ENCODE peak calls at places on chromosomes 6 and 20, in five cellular contexts. J, P, X, F and D are unnamed samples.

GRCh38 chr20:61300741-61301140 is 48.7 kb downstream of the CDH4 start:
- DNase-seq in J (no peak), P (no peak), X (no peak), F (no peak), D (no peak)

GRCh38 chr6:219641-220198 is 72.6 kb upstream of the DUSP22 start:
- DNase-seq in J (peak), P (peak), X (peak), F (no peak), D (no peak)

GRCh38 chr6:134363323-134364039 is 45.6 kb upstream of the SGK1 start:
- DNase-seq in J (no peak), P (no peak), X (no peak), F (no peak), D (no peak)

GRCh38 chr20:50534567-50534966 is 24.4 kb downstream of the PTPN1 start:
- DNase-seq in J (no peak), P (no peak), X (no peak), F (no peak), D (no peak)

GRCh38 chr20:36717657-36718056 is 28.2 kb downstream of the NDRG3 start:
- DNase-seq in J (no peak), P (no peak), X (no peak), F (peak), D (no peak)

GRCh38 chr6:157304840-157305675 is 18.3 kb downstream of the TMEM242 start:
- DNase-seq in J (no peak), P (no peak), X (no peak), F (peak), D (no peak)

GRCh38 chr6:143408151-143408786 is 42.2 kb downstream of the ADAT2 start:
- DNase-seq in J (no peak), P (no peak), X (no peak), F (no peak), D (no peak)

GRCh38 chr20:17910828-17911294 is 57.7 kb downstream of the SNX5 start:
- DNase-seq in J (peak), P (peak), X (no peak), F (no peak), D (no peak)

GRCh38 chr20:19695081-19695480 is 63.0 kb upstream of the RIN2 start:
- DNase-seq in J (no peak), P (no peak), X (no peak), F (no peak), D (no peak)

GRCh38 chr6:156510242-156510641 is 266.9 kb upstream of the ARID1B start:
- DNase-seq in J (no peak), P (no peak), X (no peak), F (no peak), D (no peak)

GRCh38 chr6:11909696-11910132 is 102.4 kb upstream of the HIVEP1 start:
- DNase-seq in J (no peak), P (no peak), X (no peak), F (no peak), D (no peak)

GRCh38 chr20:50567860-50568548 is 57.8 kb downstream of the PTPN1 start:
- DNase-seq in J (no peak), P (no peak), X (no peak), F (no peak), D (no peak)

GRCh38 chr6:85670573-85670972 is 27.9 kb upstream of the SYNCRIP start:
- DNase-seq in J (no peak), P (no peak), X (no peak), F (no peak), D (no peak)

GRCh38 chr6:5398530-5398929 is 137.2 kb downstream of the FARS2 start:
- DNase-seq in J (no peak), P (no peak), X (no peak), F (no peak), D (peak)

GRCh38 chr20:54995021-54995420 is 519.6 kb downstream of the DOK5 start:
- DNase-seq in J (no peak), P (no peak), X (no peak), F (no peak), D (no peak)

GRCh38 chr6:43793154-43793874 is 23.3 kb downstream of the VEGFA start:
- DNase-seq in J (no peak), P (no peak), X (no peak), F (no peak), D (no peak)

GRCh38 chr6:235763-236360 is 56.4 kb upstream of the DUSP22 start:
- DNase-seq in J (no peak), P (peak), X (no peak), F (no peak), D (no peak)

GRCh38 chr6:109595998-109596397 is 95.0 kb downstream of the AK9 start:
- DNase-seq in J (no peak), P (no peak), X (no peak), F (peak), D (peak)

GRCh38 chr6:16854986-16855385 is 93.7 kb upstream of the ATXN1 start:
- DNase-seq in J (no peak), P (no peak), X (no peak), F (no peak), D (no peak)

GRCh38 chr6:43142101-43142500 is 29.0 kb upstream of the SRF start:
- DNase-seq in J (no peak), P (no peak), X (no peak), F (no peak), D (no peak)

GRCh38 chr6:39865011-39865888 is 69.0 kb downstream of the MOCS1 start:
- DNase-seq in J (peak), P (peak), X (peak), F (peak), D (peak)

GRCh38 chr6:106383573-106383972 is 23.1 kb downstream of the CRYBG1 start:
- DNase-seq in J (no peak), P (no peak), X (no peak), F (no peak), D (no peak)

GRCh38 chr6:128899651-128900050 is 16.7 kb downstream of the LAMA2 start:
- DNase-seq in J (no peak), P (no peak), X (no peak), F (no peak), D (no peak)

GRCh38 chr6:156828280-156828703 is 51.1 kb downstream of the ARID1B start:
- DNase-seq in J (peak), P (no peak), X (no peak), F (no peak), D (peak)

GRCh38 chr6:33801611-33802010 is 2.2 kb downstream of the MLN start:
- DNase-seq in J (no peak), P (no peak), X (no peak), F (no peak), D (no peak)

GRCh38 chr20:31260326-31260932 is 3.0 kb downstream of the DEFB115 start:
- DNase-seq in J (no peak), P (no peak), X (no peak), F (no peak), D (no peak)

GRCh38 chr6:47195251-47195650 is 114.5 kb downstream of the TNFRSF21 start:
- DNase-seq in J (no peak), P (peak), X (no peak), F (no peak), D (no peak)

GRCh38 chr20:56987992-56988391 is 278.4 kb downstream of the BMP7 start:
- DNase-seq in J (no peak), P (no peak), X (no peak), F (no peak), D (no peak)

GRCh38 chr20:20073851-20074252 is 21.5 kb downstream of the CFAP61 start:
- DNase-seq in J (peak), P (no peak), X (no peak), F (no peak), D (no peak)

GRCh38 chr20:23937303-23938117 is 51.1 kb downstream of the GGTLC1 start:
- DNase-seq in J (no peak), P (peak), X (peak), F (peak), D (peak)

GRCh38 chr6:18183736-18184135 is 28.5 kb downstream of the KDM1B start:
- DNase-seq in J (no peak), P (no peak), X (no peak), F (no peak), D (no peak)

GRCh38 chr6:147508073-147508870 is at the start of gene SAMD5:
- DNase-seq in J (peak), P (peak), X (peak), F (peak), D (peak)

GRCh38 chr20:60204601-60205000 is 246.4 kb downstream of the CDH26 start:
- DNase-seq in J (no peak), P (no peak), X (no peak), F (no peak), D (no peak)

GRCh38 chr20:60203451-60203850 is 245.2 kb downstream of the CDH26 start:
- DNase-seq in J (no peak), P (no peak), X (no peak), F (no peak), D (no peak)

GRCh38 chr20:60202046-60202445 is 243.8 kb downstream of the CDH26 start:
- DNase-seq in J (no peak), P (no peak), X (no peak), F (no peak), D (no peak)

GRCh38 chr20:60209048-60209447 is 250.8 kb downstream of the CDH26 start:
- DNase-seq in J (no peak), P (no peak), X (no peak), F (no peak), D (no peak)

GRCh38 chr20:60206259-60206658 is 248.0 kb downstream of the CDH26 start:
- DNase-seq in J (no peak), P (no peak), X (no peak), F (peak), D (peak)
- TF ChIP-seq CTCF in J (peak), P (peak), X (no peak), F (no peak), D (no peak)

DNA sequence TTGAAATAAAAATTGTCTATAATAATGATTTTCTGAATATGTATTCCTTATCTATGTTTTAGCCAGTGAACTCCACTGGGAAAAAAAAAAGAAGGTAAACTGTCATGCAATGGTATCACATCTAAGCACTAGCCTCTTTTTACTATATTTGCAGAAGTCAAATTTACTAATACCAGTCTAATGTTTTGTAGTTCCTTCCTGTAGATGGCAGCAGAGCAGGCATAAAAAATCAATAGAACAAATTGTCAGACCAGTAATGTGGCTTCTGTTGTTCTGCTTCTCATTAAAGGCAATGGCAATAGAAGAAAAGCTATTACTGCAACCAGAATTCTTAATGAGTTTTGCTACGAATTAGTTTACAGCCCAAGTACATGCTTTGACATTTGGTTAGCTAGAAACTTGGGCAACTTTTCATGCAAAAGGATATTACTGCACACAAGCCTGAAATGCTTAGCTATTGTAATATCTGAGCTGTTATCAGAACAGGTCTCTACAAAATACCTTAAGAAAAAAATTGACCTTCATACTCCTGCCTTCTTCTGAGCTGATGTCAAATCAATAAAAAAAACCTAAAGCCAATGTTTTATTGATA is 476.9 kb downstream of the KHDRBS2 start:
- DNase-seq in J (no peak), P (no peak), X (no peak), F (peak), D (peak)
- TF ChIP-seq CTCF in J (peak), P (peak), X (no peak), F (peak), D (no peak)

GRCh38 chr20:34083137-34083536 is 28.9 kb downstream of the EIF2S2 start:
- DNase-seq in J (peak), P (peak), X (peak), F (no peak), D (no peak)
- TF ChIP-seq CTCF in J (peak), P (no peak), X (no peak), F (no peak), D (no peak)

GRCh38 chr6:57190140-57190539 is 18.0 kb downstream of the BAG2 start:
- DNase-seq in J (no peak), P (no peak), X (no peak), F (no peak), D (no peak)
- TF ChIP-seq CTCF in J (peak), P (peak), X (peak), F (no peak), D (peak)

DNA sequence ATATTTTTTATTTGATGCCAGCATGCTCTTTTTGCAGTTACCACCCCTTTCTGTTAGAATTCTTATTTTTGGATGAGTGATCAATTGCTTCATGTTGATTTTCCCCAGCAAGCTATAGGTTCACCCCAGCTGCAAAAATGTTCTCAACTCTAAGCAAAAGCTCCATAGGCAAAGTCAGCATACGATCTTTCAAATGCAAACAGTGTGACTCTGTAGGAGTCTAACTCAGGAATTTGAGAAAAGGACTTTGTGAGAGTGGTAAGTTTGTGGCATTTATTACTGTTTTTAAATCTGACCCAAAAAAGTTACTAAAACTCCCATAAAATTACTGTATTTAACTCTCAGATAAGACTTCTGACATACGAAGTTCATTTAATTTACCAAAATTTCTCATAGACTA is 134.9 kb upstream of the HSF2 start:
- DNase-seq in J (no peak), P (no peak), X (no peak), F (no peak), D (no peak)
- TF ChIP-seq CTCF in J (no peak), P (no peak), X (no peak), F (no peak), D (no peak)

GRCh38 chr6:13275435-13275989 is 52.8 kb downstream of the TBC1D7 start:
- DNase-seq in J (no peak), P (no peak), X (no peak), F (no peak), D (no peak)

GRCh38 chr6:13274707-13275434 is 53.5 kb downstream of the TBC1D7 start:
- DNase-seq in J (no peak), P (no peak), X (no peak), F (no peak), D (no peak)

GRCh38 chr6:13273202-13273930 is 55.0 kb downstream of the TBC1D7 start:
- DNase-seq in J (no peak), P (no peak), X (no peak), F (no peak), D (no peak)

GRCh38 chr6:13273931-13274706 is 54.2 kb downstream of the TBC1D7 start:
- DNase-seq in J (no peak), P (no peak), X (no peak), F (no peak), D (peak)

DNA sequence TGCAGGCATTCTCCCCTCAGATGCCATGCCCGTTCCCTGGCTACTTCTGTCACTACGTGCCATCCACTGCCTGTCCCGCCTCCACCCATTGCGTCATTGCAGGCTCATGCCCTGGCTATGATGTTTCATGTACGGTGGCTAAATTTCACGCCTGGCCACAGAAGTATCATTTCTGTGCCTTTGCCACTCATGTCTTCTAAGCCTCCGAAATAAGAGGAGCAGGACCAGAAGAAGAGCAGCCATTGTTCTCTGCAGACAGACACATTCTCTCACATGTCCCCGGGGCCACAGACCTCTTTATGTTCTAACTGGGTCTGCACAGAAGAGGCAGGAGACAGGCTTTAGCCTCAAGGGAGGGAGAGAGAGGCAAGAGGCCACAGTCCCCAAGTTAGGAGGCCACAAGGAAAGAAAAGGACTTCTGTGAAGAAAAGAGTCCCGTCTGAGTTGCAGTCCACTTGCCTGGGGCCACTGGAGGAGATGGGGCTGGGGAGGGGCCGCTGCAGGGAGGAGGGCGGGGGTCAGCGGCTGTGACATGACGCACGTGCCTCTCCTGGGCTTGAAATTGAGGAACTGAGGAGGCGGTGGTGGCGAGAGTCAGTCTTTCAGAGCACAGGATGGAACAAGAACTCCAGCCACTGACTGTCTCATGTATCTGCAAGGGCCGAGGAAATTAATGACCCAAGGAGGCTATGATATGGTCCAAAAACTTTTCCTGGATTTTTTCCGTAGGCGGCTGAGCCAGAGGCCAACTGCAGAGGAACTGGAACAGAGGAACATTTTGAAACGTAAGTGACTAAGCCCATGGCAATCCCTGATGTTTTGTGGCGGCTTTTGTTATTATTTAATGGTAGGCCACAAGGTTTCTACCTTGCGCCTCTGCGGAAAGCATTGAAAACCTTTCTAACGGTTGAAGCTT is 55.9 kb downstream of the TBC1D7 start:
- DNase-seq in J (peak), P (peak), X (no peak), F (no peak), D (peak)
- TF ChIP-seq CTCF in J (no peak), P (no peak), X (no peak), F (no peak), D (peak)